ENCODE peak calls at places on chromosomes 6 and 20, in four cellular contexts. B, F, K and O are unnamed samples.

GRCh38 chr6:5020142-5020541 is 16.3 kb upstream of the RPP40 start:
- DNase-seq in B (no peak), F (no peak), K (no peak), O (no peak)

GRCh38 chr6:128363424-128363823 is 157.0 kb downstream of the PTPRK start:
- DNase-seq in B (no peak), F (no peak), K (no peak), O (no peak)

GRCh38 chr20:53186630-53187029 is 214.5 kb downstream of the TSHZ2 start:
- DNase-seq in B (no peak), F (no peak), K (no peak), O (no peak)

GRCh38 chr20:34773726-34774125 is 51.7 kb downstream of the NCOA6 start:
- DNase-seq in B (no peak), F (peak; percentile 12), K (no peak), O (no peak)

GRCh38 chr20:5658897-5659296 is 91.3 kb upstream of the SHLD1 start:
- DNase-seq in B (peak; percentile 80), F (peak; percentile 89), K (peak; percentile 53), O (peak; percentile 45)

GRCh38 chr6:80094017-80094416 is 12.5 kb upstream of the BCKDHB start:
- DNase-seq in B (peak; percentile 28), F (no peak), K (no peak), O (no peak)

GRCh38 chr6:75215291-75215690 is 9.4 kb upstream of the COL12A1 start:
- DNase-seq in B (no peak), F (no peak), K (no peak), O (no peak)

GRCh38 chr6:133467982-133468380 is 226.8 kb downstream of the EYA4 start:
- DNase-seq in B (no peak), F (no peak), K (no peak), O (no peak)

GRCh38 chr6:116011520-116011919 is 49.2 kb downstream of the FRK start:
- DNase-seq in B (no peak), F (no peak), K (no peak), O (no peak)

GRCh38 chr6:144757730-144758129 is 472.6 kb downstream of the UTRN start:
- DNase-seq in B (no peak), F (no peak), K (no peak), O (no peak)

GRCh38 chr20:42179768-42180167 is 561.6 kb upstream of the CHD6 start:
- DNase-seq in B (peak; percentile 59), F (no peak), K (no peak), O (no peak)

GRCh38 chr6:129432738-129433137 is 277.2 kb downstream of the ARHGAP18 start:
- DNase-seq in B (no peak), F (no peak), K (no peak), O (no peak)

GRCh38 chr20:50575869-50576720 is 65.9 kb downstream of the PTPN1 start:
- DNase-seq in B (peak; percentile 78), F (peak; percentile 73), K (no peak), O (peak; percentile 91)

GRCh38 chr6:23435798-23436197 is 690.2 kb upstream of the NRSN1 start:
- DNase-seq in B (no peak), F (no peak), K (no peak), O (no peak)

GRCh38 chr20:7703436-7703835 is 236.8 kb downstream of the HAO1 start:
- DNase-seq in B (no peak), F (no peak), K (no peak), O (no peak)

GRCh38 chr20:46964299-46965123 is 69.9 kb downstream of the EYA2 start:
- DNase-seq in B (no peak), F (peak; percentile 95), K (no peak), O (peak; percentile 58)

GRCh38 chr6:30325150-30325872 is 1.4 kb upstream of the TRIM39 start:
- DNase-seq in B (peak; percentile 83), F (no peak), K (peak; percentile 39), O (peak; percentile 97)

GRCh38 chr20:53643031-53643832 is 49.6 kb upstream of the ZNF217 start:
- DNase-seq in B (peak; percentile 63), F (no peak), K (no peak), O (peak; percentile 81)

GRCh38 chr6:169292340-169293124 is 38.9 kb upstream of the THBS2 start:
- DNase-seq in B (peak; percentile 81), F (no peak), K (no peak), O (peak; percentile 71)

GRCh38 chr6:16999486-17000436 is 102.1 kb upstream of the STMND1 start:
- DNase-seq in B (no peak), F (no peak), K (no peak), O (peak; percentile 74)

GRCh38 chr6:135162678-135163439 is 18.2 kb upstream of the MYB start:
- DNase-seq in B (peak; percentile 8), F (peak; percentile 26), K (no peak), O (no peak)

GRCh38 chr6:7316658-7317533 is 3.9 kb upstream of the SSR1 start:
- DNase-seq in B (no peak), F (no peak), K (no peak), O (no peak)

GRCh38 chr6:44494011-44494501 is 106.5 kb downstream of the CDC5L start:
- DNase-seq in B (peak; percentile 63), F (no peak), K (no peak), O (peak; percentile 78)

GRCh38 chr20:7843613-7844012 is 96.6 kb downstream of the HAO1 start:
- DNase-seq in B (peak; percentile 9), F (peak; percentile 12), K (no peak), O (no peak)

GRCh38 chr6:35622283-35622682 is 66.4 kb downstream of the FKBP5 start:
- DNase-seq in B (no peak), F (no peak), K (no peak), O (no peak)

GRCh38 chr6:79438015-79438414 is 99.2 kb downstream of the LCA5 start:
- DNase-seq in B (no peak), F (peak; percentile 10), K (no peak), O (peak; percentile 91)

GRCh38 chr6:85997206-85997605 is 354.5 kb upstream of the SYNCRIP start:
- DNase-seq in B (no peak), F (no peak), K (no peak), O (no peak)

GRCh38 chr6:161635975-161636374 is 362.1 kb upstream of the AGPAT4 start:
- DNase-seq in B (no peak), F (no peak), K (no peak), O (no peak)

GRCh38 chr20:15658295-15658694 is 915.0 kb downstream of the KIF16B start:
- DNase-seq in B (no peak), F (no peak), K (no peak), O (no peak)

GRCh38 chr20:878511-879307 is 37.4 kb downstream of the ANGPT4 start:
- DNase-seq in B (peak; percentile 65), F (peak; percentile 18), K (no peak), O (peak; percentile 73)

GRCh38 chr6:148935705-148936306 is 189.0 kb downstream of the UST start:
- DNase-seq in B (no peak), F (no peak), K (no peak), O (no peak)

GRCh38 chr20:30815577-30816181 is 441.8 kb upstream of the DEFB115 start:
- DNase-seq in B (no peak), F (no peak), K (no peak), O (peak; percentile 37)

GRCh38 chr6:126909493-126909892 is 209.0 kb upstream of the RSPO3 start:
- DNase-seq in B (no peak), F (no peak), K (no peak), O (no peak)

GRCh38 chr20:62292115-62292514 is 10.7 kb upstream of the ADRM1 start:
- DNase-seq in B (no peak), F (no peak), K (no peak), O (no peak)
- H3K9me3 ChIP-seq in B (no peaks in the 10 kb centered on the region), F (no peaks in the 10 kb centered on the region), K (no peaks in the 10 kb centered on the region), O (no peaks in the 10 kb centered on the region)

GRCh38 chr20:48795732-48796131 is 32.1 kb downstream of the PREX1 start:
- DNase-seq in B (no peak), F (no peak), K (no peak), O (no peak)
- H3K4me1 ChIP-seq in B (peaks cover 5% of the 10 kb centered on the region), F (peaks cover 12% of the 10 kb centered on the region), K (peaks cover 63% of the 10 kb centered on the region), O (peaks cover 13% of the 10 kb centered on the region)

GRCh38 chr6:15763364-15763763 is 100.5 kb upstream of the DTNBP1 start:
- DNase-seq in B (no peak), F (no peak), K (no peak), O (no peak)
- H3K9me3 ChIP-seq in B (no peaks in the 10 kb centered on the region), F (no peaks in the 10 kb centered on the region), K (no peaks in the 10 kb centered on the region), O (no peaks in the 10 kb centered on the region)

GRCh38 chr20:12969071-12969669 is 39.6 kb upstream of the SPTLC3 start:
- DNase-seq in B (no peak), F (no peak), K (no peak), O (no peak)

GRCh38 chr20:12967932-12968331 is 40.8 kb upstream of the SPTLC3 start:
- DNase-seq in B (no peak), F (no peak), K (no peak), O (no peak)

GRCh38 chr20:12968472-12968871 is 40.3 kb upstream of the SPTLC3 start:
- DNase-seq in B (no peak), F (no peak), K (no peak), O (no peak)

GRCh38 chr20:12966468-12967085 is 42.2 kb upstream of the SPTLC3 start:
- DNase-seq in B (peak; percentile 60), F (no peak), K (no peak), O (peak; percentile 3)

DNA sequence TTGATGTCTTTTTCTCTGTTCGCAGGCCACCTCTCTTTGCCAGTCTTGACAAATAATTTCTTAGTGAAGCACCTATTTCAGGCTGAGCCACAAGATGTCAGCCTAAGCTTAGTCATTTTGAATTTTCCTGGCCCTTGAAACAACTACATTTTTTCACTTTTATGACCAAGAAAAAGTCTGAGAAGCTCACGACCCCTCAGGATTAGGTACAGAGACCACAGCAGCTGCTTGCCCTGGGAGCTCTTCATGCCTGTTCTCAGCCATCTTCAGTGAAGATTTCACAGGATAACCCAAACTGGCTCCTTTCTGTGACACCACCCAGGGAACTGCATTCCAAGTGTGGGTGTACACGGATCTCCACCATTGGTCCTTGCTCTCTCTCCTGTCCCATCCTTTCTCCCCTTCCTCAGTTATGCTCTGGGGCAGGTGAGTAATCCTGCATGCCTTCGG is 38.4 kb upstream of the SPTLC3 start:
- DNase-seq in B (peak; percentile 60), F (peak; percentile 14), K (no peak), O (peak; percentile 62)
- H3K4me1 ChIP-seq in B (no peaks in the 10 kb centered on the region), F (no peaks in the 10 kb centered on the region), K (no peaks in the 10 kb centered on the region), O (peaks cover 4% of the 10 kb centered on the region)